ENCODE peak calls at places on chromosomes 12 and 14, in six cellular contexts. N is A549, L is keratinocyte, F is BE2C, W is H7, C is lower leg skin. V is an unnamed sample.

GRCh38 chr14:42163136-42163535 is 556.5 kb downstream of the LRFN5 start:
- DNase-seq in W (no peak), N (no peak), C (no peak), F (no peak), L (no peak), V (no peak)

GRCh38 chr12:113169697-113170096 is 15.6 kb downstream of the DDX54 start:
- DNase-seq in F (no peak), W (peak; percentile 38), N (no peak), C (no peak), L (no peak), V (no peak)

GRCh38 chr12:1662761-1663439 is 28.0 kb upstream of the ADIPOR2 start:
- DNase-seq in C (no peak), F (no peak), N (peak; percentile 91), W (peak; percentile 92), L (peak; percentile 19), V (no peak)

GRCh38 chr12:130013771-130014484 is 110.1 kb upstream of the TMEM132D start:
- DNase-seq in L (no peak), C (peak; percentile 29), N (peak; percentile 56), F (peak; percentile 70), W (peak; percentile 93), V (no peak)

GRCh38 chr14:100851586-100851916 is 25.6 kb downstream of the MEG3 start:
- DNase-seq in F (no peak), N (no peak), C (no peak), L (no peak), W (no peak), V (no peak)

GRCh38 chr14:54691525-54692260 is 124.8 kb downstream of the SAMD4A start:
- DNase-seq in N (peak; percentile 73), F (peak; percentile 79), C (peak; percentile 71), W (peak; percentile 58), L (no peak), V (no peak)

GRCh38 chr12:19783547-19784444 is 344.5 kb downstream of the AEBP2 start:
- DNase-seq in N (no peak), L (no peak), F (no peak), W (peak; percentile 68), C (no peak), V (no peak)

GRCh38 chr12:104439137-104439536 is 17.6 kb upstream of the CHST11 start:
- DNase-seq in W (no peak), C (no peak), F (no peak), L (no peak), N (no peak), V (no peak)

GRCh38 chr14:51053157-51053556 is 41.7 kb downstream of the TRIM9 start:
- DNase-seq in N (no peak), L (no peak), C (no peak), F (no peak), W (no peak), V (no peak)

GRCh38 chr12:84912191-84913142 is at the start of gene SLC6A15:
- DNase-seq in N (peak; percentile 85), C (peak; percentile 17), W (peak; percentile 81), F (peak; percentile 95), L (no peak), V (peak; percentile 72)

GRCh38 chr12:62846506-62846905 is 88.4 kb downstream of the PPM1H start:
- DNase-seq in N (no peak), F (no peak), L (no peak), C (no peak), W (no peak), V (no peak)

GRCh38 chr14:61525293-61526011 is 169.9 kb upstream of the HIF1A start:
- DNase-seq in F (peak; percentile 47), C (peak; percentile 80), W (no peak), L (peak; percentile 96), N (peak; percentile 88), V (peak; percentile 90)

GRCh38 chr14:54500744-54501143 is 9.0 kb upstream of the CGRRF1 start:
- DNase-seq in F (no peak), C (no peak), N (no peak), W (no peak), L (no peak), V (no peak)

GRCh38 chr14:72590577-72590976 is 303.3 kb downstream of the DPF3 start:
- DNase-seq in W (no peak), F (no peak), C (no peak), N (no peak), L (no peak), V (no peak)

GRCh38 chr12:89281534-89281857 is 70.8 kb downstream of the DUSP6 start:
- DNase-seq in F (no peak), C (no peak), N (no peak), L (no peak), W (no peak), V (no peak)

GRCh38 chr14:94914191-94914590 is 144.3 kb upstream of the GSC start:
- DNase-seq in F (no peak), N (no peak), C (no peak), L (no peak), W (no peak), V (no peak)

GRCh38 chr12:73964641-73965040 is 573.0 kb upstream of the ATXN7L3B start:
- DNase-seq in L (no peak), W (no peak), C (no peak), F (no peak), N (no peak), V (no peak)

GRCh38 chr12:116609715-116610114 is 50.5 kb downstream of the MAP1LC3B2 start:
- DNase-seq in C (no peak), L (no peak), N (peak; percentile 56), F (peak; percentile 49), W (no peak), V (no peak)

GRCh38 chr14:74911704-74912103 is 11.4 kb downstream of the RPS6KL1 start:
- DNase-seq in L (no peak), F (no peak), C (no peak), N (no peak), W (peak; percentile 51), V (no peak)

GRCh38 chr12:24615967-24616411 is 332.9 kb downstream of the BCAT1 start:
- DNase-seq in L (no peak), N (no peak), C (no peak), F (no peak), W (no peak), V (peak; percentile 30)

GRCh38 chr14:61475316-61475715 is 153.9 kb downstream of the PRKCH start:
- DNase-seq in L (no peak), W (peak; percentile 69), F (no peak), N (peak; percentile 80), C (no peak), V (no peak)

GRCh38 chr12:6280053-6280469 is 30.4 kb upstream of the PLEKHG6 start:
- DNase-seq in C (peak; percentile 70), N (peak; percentile 87), F (no peak), L (peak; percentile 78), W (no peak), V (no peak)

GRCh38 chr12:6279631-6280030 is 30.9 kb upstream of the PLEKHG6 start:
- DNase-seq in C (no peak), L (no peak), F (no peak), N (no peak), W (peak; percentile 40), V (no peak)

GRCh38 chr12:6277982-6278438 is 32.5 kb upstream of the PLEKHG6 start:
- DNase-seq in C (peak; percentile 66), L (no peak), N (peak; percentile 38), W (no peak), F (no peak), V (no peak)

GRCh38 chr12:6279256-6279628 is 31.2 kb upstream of the PLEKHG6 start:
- DNase-seq in F (no peak), W (no peak), L (no peak), C (no peak), N (no peak), V (no peak)

GRCh38 chr12:6278439-6279255 is 31.8 kb upstream of the PLEKHG6 start:
- DNase-seq in L (no peak), N (peak; percentile 88), C (peak; percentile 82), F (peak; percentile 92), W (peak; percentile 98), V (no peak)
- H3K4me3 ChIP-seq in L (peak overlapping the region; percentile 56), N (peak overlapping the region; percentile 50), C (peak overlapping the region; percentile 23), F (peak overlapping the region; percentile 53), W (peak overlapping the region; percentile 42), V (peak overlapping the region; percentile 38)

GRCh38 chr12:100795193-100796179 is 910 bp downstream of the ANO4 start:
- DNase-seq in N (no peak), F (no peak), L (no peak), W (no peak), C (no peak), V (no peak)
- H3K4me3 ChIP-seq in N (no peak overlapping the region), F (no peak overlapping the region), L (no peak overlapping the region), W (no peak overlapping the region), C (no peak overlapping the region), V (no peak overlapping the region)

GRCh38 chr12:6460751-6461371 is 9.0 kb downstream of the TAPBPL start:
- DNase-seq in W (no peak), L (no peak), C (no peak), N (no peak), F (no peak), V (no peak)
- H3K4me3 ChIP-seq in W (no peak overlapping the region), L (no peak overlapping the region), C (no peak overlapping the region), N (no peak overlapping the region), F (no peak overlapping the region), V (no peak overlapping the region)

GRCh38 chr12:128783129-128783574 is 40.6 kb downstream of the SLC15A4 start:
- DNase-seq in F (no peak), N (no peak), W (no peak), L (no peak), C (no peak), V (no peak)
- H3K4me3 ChIP-seq in F (no peak overlapping the region), N (no peak overlapping the region), W (no peak overlapping the region), L (no peak overlapping the region), C (no peak overlapping the region), V (no peak overlapping the region)

DNA sequence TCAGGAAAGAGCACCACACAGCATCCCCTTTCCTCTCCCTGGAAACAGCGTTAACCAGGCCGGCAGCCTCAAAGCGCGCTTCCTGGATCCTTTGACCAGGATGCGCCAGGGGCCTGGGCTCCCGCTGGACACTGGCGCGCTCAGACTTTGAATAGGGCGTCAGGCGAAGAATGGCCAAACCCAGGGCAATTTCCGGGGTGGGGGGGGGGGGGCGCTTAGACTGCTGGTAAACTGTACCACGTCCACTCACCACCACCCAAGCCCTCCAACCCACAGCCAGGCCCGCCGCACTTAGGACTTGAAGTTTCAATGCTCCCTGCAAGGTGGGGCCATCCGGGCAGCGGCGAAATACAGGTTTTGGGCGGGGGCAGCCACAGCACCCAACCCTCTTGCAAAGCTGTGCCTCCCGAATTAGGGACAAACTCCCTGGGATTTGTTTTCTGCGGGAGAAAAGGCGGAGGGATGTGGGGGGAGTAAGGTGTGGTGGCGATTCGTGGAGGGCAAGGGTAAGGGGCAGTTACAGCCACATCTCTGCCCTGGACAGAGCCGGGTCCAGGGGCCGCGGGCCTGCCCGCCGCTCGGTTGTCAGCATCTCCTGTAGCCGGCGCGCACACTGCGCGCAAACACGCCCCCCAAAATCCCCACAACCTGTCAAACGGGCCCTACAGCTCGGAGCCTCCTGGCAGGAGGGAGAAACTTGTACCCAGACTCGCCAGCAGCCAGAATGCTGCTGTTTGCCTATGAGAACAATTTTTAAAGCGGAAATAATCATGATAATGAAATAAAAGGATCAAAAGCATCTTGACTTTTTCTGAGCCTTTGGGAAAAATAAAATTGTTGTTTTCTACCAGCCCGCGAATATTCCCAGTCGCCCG is 958 bp downstream of the RTN1 start:
- DNase-seq in W (peak; percentile 63), N (no peak), F (no peak), L (no peak), C (no peak), V (no peak)
- H3K4me3 ChIP-seq in W (peak overlapping the region; percentile 48), N (peak overlapping the region; percentile 51), F (no peak overlapping the region), L (no peak overlapping the region), C (no peak overlapping the region), V (peak overlapping the region; percentile 66)

GRCh38 chr12:75634244-75635222 is 123.1 kb upstream of the KRR1 start:
- DNase-seq in L (no peak), F (no peak), W (no peak), C (no peak), N (no peak), V (no peak)
- H3K4me3 ChIP-seq in L (no peak overlapping the region), F (no peak overlapping the region), W (no peak overlapping the region), C (no peak overlapping the region), N (no peak overlapping the region), V (no peak overlapping the region)

GRCh38 chr14:63091394-63091996 is 46.2 kb upstream of the KCNH5 start:
- DNase-seq in F (no peak), N (no peak), C (no peak), W (no peak), L (no peak), V (no peak)
- H3K4me3 ChIP-seq in F (no peak overlapping the region), N (no peak overlapping the region), C (no peak overlapping the region), W (no peak overlapping the region), L (no peak overlapping the region), V (no peak overlapping the region)

V was measured in retinal pigment epithelial cell.